ENCODE peak calls at places on chromosomes 3 and 15, in nine cellular contexts. X, Z, E, R, N, J, W, G and S are unnamed samples.

GRCh38 chr3:188683032-188683491 is 488.7 kb upstream of the TPRG1 start:
- DNase-seq in J (no peak), X (no peak), W (no peak), G (no peak), Z (no peak), E (no peak), N (no peak), R (no peak), S (no peak)

GRCh38 chr3:168847293-168847883 is 751.7 kb upstream of the GOLIM4 start:
- DNase-seq in E (no peak), W (peak; percentile 16), R (no peak), N (peak; percentile 13), X (peak; percentile 16), G (no peak), J (no peak), Z (no peak), S (peak; percentile 16)

GRCh38 chr15:85498471-85498870 is 118.1 kb downstream of the AKAP13 start:
- DNase-seq in N (no peak), Z (no peak), W (no peak), R (no peak), E (no peak), G (no peak), X (no peak), J (no peak), S (no peak)

GRCh38 chr3:40470706-40471105 is 6.2 kb upstream of the ZNF619 start:
- DNase-seq in X (no peak), W (no peak), J (no peak), E (no peak), N (no peak), G (no peak), Z (no peak), R (no peak), S (no peak)

GRCh38 chr3:72549819-72550581 is 298.2 kb downstream of the SHQ1 start:
- DNase-seq in N (peak; percentile 60), J (no peak), E (no peak), R (no peak), X (peak; percentile 41), Z (no peak), G (no peak), W (no peak), S (no peak)

GRCh38 chr3:23834082-23834870 is 28.5 kb downstream of the UBE2E1 start:
- DNase-seq in Z (no peak), W (no peak), X (no peak), G (no peak), R (no peak), J (no peak), N (no peak), E (no peak), S (no peak)

GRCh38 chr3:52277972-52278509 is 408 bp downstream of the WDR82 start:
- DNase-seq in E (no peak), N (no peak), R (no peak), G (no peak), X (peak; percentile 69), W (peak; percentile 58), J (peak; percentile 54), Z (no peak), S (no peak)

GRCh38 chr15:39511915-39512260 is 69.0 kb upstream of the THBS1 start:
- DNase-seq in G (no peak), N (peak; percentile 79), J (no peak), X (no peak), Z (no peak), E (no peak), W (no peak), R (no peak), S (no peak)

GRCh38 chr3:64184621-64185020 is 40.6 kb downstream of the PRICKLE2 start:
- DNase-seq in G (no peak), X (no peak), N (no peak), E (no peak), W (no peak), Z (no peak), R (no peak), J (no peak), S (no peak)

GRCh38 chr3:60504827-60505457 is 746.3 kb downstream of the FHIT start:
- DNase-seq in R (no peak), N (no peak), E (no peak), J (no peak), W (no peak), G (no peak), Z (no peak), X (peak; percentile 48), S (no peak)

GRCh38 chr3:145776782-145777408 is 384.1 kb downstream of the PLOD2 start:
- DNase-seq in J (no peak), N (no peak), R (no peak), Z (no peak), E (no peak), G (no peak), X (peak; percentile 12), W (peak; percentile 61), S (no peak)

GRCh38 chr15:31366169-31366734 is 39.6 kb downstream of the KLF13 start:
- DNase-seq in Z (no peak), X (no peak), W (no peak), J (no peak), R (peak; percentile 35), G (no peak), E (no peak), N (no peak), S (peak; percentile 55)

GRCh38 chr3:194250104-194251002 is 100.8 kb downstream of the CPN2 start:
- DNase-seq in E (peak; percentile 87), W (no peak), G (no peak), R (no peak), Z (no peak), N (peak; percentile 87), J (no peak), X (no peak), S (no peak)

GRCh38 chr3:125108833-125109540 is 53.2 kb upstream of the HEG1 start:
- DNase-seq in Z (no peak), E (no peak), W (no peak), R (no peak), J (no peak), G (no peak), X (no peak), N (no peak), S (no peak)

GRCh38 chr15:83846847-83847246 is 192.9 kb downstream of the ADAMTSL3 start:
- DNase-seq in X (no peak), E (no peak), Z (no peak), W (no peak), R (no peak), G (no peak), J (no peak), N (no peak), S (no peak)

GRCh38 chr3:14434105-14434504 is 31.7 kb downstream of the SLC6A6 start:
- DNase-seq in G (no peak), J (no peak), N (no peak), R (no peak), E (no peak), X (no peak), Z (no peak), W (no peak), S (no peak)

GRCh38 chr15:90004671-90005070 is 3.5 kb downstream of the ZNF710 start:
- DNase-seq in Z (no peak), E (no peak), J (no peak), R (no peak), X (no peak), N (no peak), G (no peak), W (no peak), S (no peak)

GRCh38 chr15:92883643-92884458 is 16.3 kb upstream of the CHD2 start:
- DNase-seq in G (no peak), Z (no peak), W (no peak), X (no peak), E (no peak), N (no peak), J (no peak), R (no peak), S (no peak)

GRCh38 chr3:143158549-143158988 is 39.0 kb downstream of the CHST2 start:
- DNase-seq in W (no peak), R (no peak), N (no peak), Z (no peak), G (no peak), X (peak; percentile 41), E (no peak), J (no peak), S (no peak)

GRCh38 chr3:131326307-131326706 is 55.3 kb upstream of the NUDT16 start:
- DNase-seq in G (no peak), J (no peak), E (no peak), W (no peak), R (no peak), N (no peak), Z (no peak), X (no peak), S (no peak)

GRCh38 chr15:72227192-72227586 is 3.8 kb downstream of the PKM start:
- DNase-seq in N (no peak), W (no peak), E (no peak), G (peak; percentile 22), Z (no peak), J (no peak), X (no peak), R (no peak), S (no peak)

GRCh38 chr15:43293402-43293801 is 26.7 kb upstream of the TGM5 start:
- DNase-seq in W (no peak), R (no peak), Z (no peak), N (no peak), J (no peak), G (peak; percentile 12), E (no peak), X (no peak), S (peak; percentile 27)

GRCh38 chr3:8658326-8659212 is 14.0 kb upstream of the SSUH2 start:
- DNase-seq in R (no peak), W (no peak), N (no peak), E (peak; percentile 92), J (no peak), G (no peak), Z (no peak), X (peak; percentile 66), S (peak; percentile 79)